ENCODE peak calls at places on chromosomes 12 and 14, in seven cellular contexts. H is H1; K is naive thymus-derived CD4-positive, alpha-beta T cell; N is tibial nerve; W is PC-9; T is WERI-Rb-1; Z is prostate gland. U is an unnamed sample. For H3K27me3 and H3K36me3, the result is how much of the 10 kb centered on the place peaks cover.

GRCh38 chr12:78146365-78146772 is 315.7 kb downstream of the NAV3 start:
- DNase-seq in H (no peak), K (no peak), N (no peak), Z (no peak), W (no peak), T (no peak), U (no peak)

GRCh38 chr14:102370305-102370809 is 7.6 kb downstream of the TECPR2 start:
- DNase-seq in N (no peak), W (no peak), T (no peak), Z (no peak), H (no peak), K (no peak), U (no peak)

GRCh38 chr14:23494223-23494622 is 24.7 kb downstream of the NGDN start:
- DNase-seq in H (no peak), K (no peak), T (peak), Z (no peak), N (no peak), W (no peak), U (no peak)

GRCh38 chr14:49879683-49880204 is 13.1 kb upstream of the ARF6 start:
- DNase-seq in N (no peak), W (peak), K (peak), Z (no peak), H (peak), T (peak), U (no peak)

GRCh38 chr12:116783503-116784237 is 45.6 kb downstream of the RNFT2 start:
- DNase-seq in W (no peak), K (no peak), Z (no peak), H (no peak), T (no peak), N (no peak), U (no peak)

GRCh38 chr14:75426332-75427125 is 1.3 kb upstream of the JDP2 start:
- DNase-seq in W (no peak), K (no peak), N (no peak), Z (no peak), H (no peak), T (no peak), U (no peak)

GRCh38 chr14:77126461-77126990 is 15.1 kb downstream of the ZDHHC22 start:
- DNase-seq in H (no peak), K (no peak), Z (no peak), W (no peak), T (no peak), N (no peak), U (no peak)

GRCh38 chr14:63766616-63767015 is 38.8 kb upstream of the SGPP1 start:
- DNase-seq in Z (no peak), N (no peak), T (no peak), K (no peak), W (no peak), H (no peak), U (no peak)

GRCh38 chr14:89227490-89227834 is 189.6 kb downstream of the FOXN3 start:
- DNase-seq in Z (no peak), T (no peak), W (no peak), H (no peak), K (no peak), N (no peak), U (no peak)

GRCh38 chr12:53941187-53941586 is 2.6 kb downstream of the HOXC13 start:
- DNase-seq in Z (no peak), K (no peak), N (no peak), H (no peak), T (no peak), W (no peak), U (no peak)

GRCh38 chr12:53941750-53942149 is 3.1 kb downstream of the HOXC13 start:
- DNase-seq in T (no peak), Z (no peak), N (no peak), W (no peak), H (no peak), K (no peak), U (no peak)

GRCh38 chr12:53939141-53940108 is 794 bp downstream of the HOXC13 start:
- DNase-seq in N (no peak), K (no peak), Z (peak), T (no peak), H (no peak), W (peak), U (peak)

GRCh38 chr12:53942467-53942997 is 3.9 kb downstream of the HOXC13 start:
- DNase-seq in H (no peak), N (no peak), W (no peak), T (no peak), Z (no peak), K (no peak), U (no peak)

DNA sequence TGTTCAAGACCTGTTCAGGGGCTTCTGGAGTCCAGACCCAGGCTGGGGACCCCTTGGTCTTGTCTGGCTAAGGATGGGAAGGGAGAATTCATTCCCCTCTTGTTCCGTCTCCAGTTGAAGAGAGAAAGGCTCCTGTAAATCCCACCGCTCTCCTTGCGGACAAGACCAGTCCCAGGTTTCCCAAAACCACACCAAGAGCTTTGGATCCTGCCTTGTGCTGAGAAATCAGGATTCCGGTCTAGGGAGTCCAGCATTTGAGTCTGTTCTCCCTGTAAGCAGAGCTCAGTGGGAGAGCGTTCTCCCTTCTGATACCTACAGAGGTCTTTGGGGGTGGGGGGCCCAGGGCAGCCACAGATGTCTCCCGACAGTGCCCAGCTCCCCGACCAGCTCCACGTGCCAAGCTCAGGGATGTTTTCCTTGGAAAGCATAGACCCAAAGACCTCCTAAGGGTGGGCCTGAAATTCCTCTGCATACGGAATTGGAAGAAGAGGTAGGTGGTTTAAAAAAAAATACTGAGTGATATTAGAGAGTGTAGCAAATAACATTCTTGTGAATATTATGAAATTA is 1.9 kb downstream of the HOXC13 start:
- DNase-seq in K (no peak), H (no peak), Z (no peak), W (no peak), N (no peak), T (no peak), U (no peak)
- H3K27me3 ChIP-seq in K (under half), H (half or more), Z (half or more), W (under half), N (under half), T (half or more), U (half or more)

DNA sequence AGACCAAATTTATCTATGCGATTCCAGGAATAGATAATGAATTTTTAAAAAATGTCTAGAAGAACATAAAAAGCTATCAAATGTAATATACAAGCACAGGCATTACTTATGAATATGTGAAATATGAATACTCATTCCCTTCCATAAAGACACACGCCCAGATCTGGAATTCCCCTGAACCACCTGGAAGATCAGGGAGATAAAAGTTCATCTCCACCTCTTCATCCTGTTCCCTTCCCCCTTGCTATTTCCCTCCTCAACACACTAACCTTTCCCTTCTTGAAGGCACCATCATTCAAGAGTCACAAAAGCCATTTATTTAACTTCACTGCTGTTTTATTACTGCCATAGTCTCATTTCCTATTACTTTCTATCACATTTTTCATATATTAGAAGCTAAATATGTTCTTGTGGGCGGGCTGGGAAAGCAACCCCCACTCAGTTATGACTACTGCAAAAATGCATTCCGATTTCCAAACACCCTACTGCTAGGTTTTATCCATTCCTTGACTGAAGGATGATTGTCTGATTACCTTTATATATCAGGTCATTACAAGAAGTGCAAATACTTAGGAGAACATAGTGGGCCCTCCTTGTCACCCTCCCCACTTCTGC is 16.1 kb downstream of the FGD6 start:
- DNase-seq in K (no peak), W (peak), N (no peak), H (no peak), T (no peak), Z (no peak), U (no peak)
- H3K27ac ChIP-seq in K (no peak), W (peak), N (peak), H (no peak), T (no peak), Z (peak), U (peak)

GRCh38 chr12:108828774-108829173 is 28.6 kb downstream of the SSH1 start:
- DNase-seq in N (no peak), H (no peak), T (no peak), W (peak), K (no peak), Z (no peak), U (no peak)

GRCh38 chr12:108826115-108826806 is 31.1 kb downstream of the SSH1 start:
- DNase-seq in H (no peak), Z (no peak), K (no peak), W (no peak), N (no peak), T (peak), U (no peak)

GRCh38 chr12:108827941-108828340 is 29.4 kb downstream of the SSH1 start:
- DNase-seq in K (no peak), Z (no peak), W (no peak), H (no peak), N (no peak), T (no peak), U (no peak)

GRCh38 chr12:108825205-108825950 is 32.0 kb downstream of the SSH1 start:
- DNase-seq in W (no peak), Z (no peak), N (no peak), T (no peak), H (no peak), K (no peak), U (no peak)

GRCh38 chr12:108826807-108827721 is 30.3 kb downstream of the SSH1 start:
- DNase-seq in N (no peak), W (no peak), Z (no peak), H (no peak), K (no peak), T (peak), U (no peak)
- H3K36me3 ChIP-seq in N (under half), W (under half), Z (under half), H (under half), K (under half), T (half or more), U (under half)

DNA sequence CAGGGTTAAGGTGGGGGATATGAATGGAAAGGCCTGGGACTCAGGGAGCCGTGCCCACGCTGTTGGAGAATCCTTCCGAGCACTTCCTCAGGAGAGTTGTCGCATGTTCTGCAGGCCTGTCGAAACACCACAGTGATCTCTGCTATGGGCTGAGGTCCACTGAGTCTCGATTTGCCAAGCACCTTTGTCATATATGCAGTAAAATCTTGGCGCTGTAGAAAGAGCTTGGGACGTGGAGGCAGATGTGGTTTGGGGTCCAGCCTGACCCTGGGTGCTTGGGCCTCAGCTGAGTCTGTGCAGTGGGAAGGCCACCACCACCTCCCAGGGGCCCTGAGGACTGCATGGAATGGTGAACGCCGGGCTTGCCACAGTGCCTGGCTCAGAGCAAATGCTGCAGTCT is 32.9 kb downstream of the C14orf132 start:
- DNase-seq in K (no peak), N (no peak), Z (no peak), T (no peak), H (no peak), W (no peak), U (no peak)
- H3K27me3 ChIP-seq in K (under half), N (under half), Z (under half), T (under half), H (under half), W (under half), U (under half)

GRCh38 chr12:20601668-20602280 is 93.4 kb upstream of the SLCO1C1 start:
- DNase-seq in T (no peak), N (no peak), K (no peak), W (no peak), Z (no peak), H (no peak), U (no peak)
- H3K27ac ChIP-seq in T (no peak), N (no peak), K (no peak), W (no peak), Z (no peak), H (no peak), U (no peak)

DNA sequence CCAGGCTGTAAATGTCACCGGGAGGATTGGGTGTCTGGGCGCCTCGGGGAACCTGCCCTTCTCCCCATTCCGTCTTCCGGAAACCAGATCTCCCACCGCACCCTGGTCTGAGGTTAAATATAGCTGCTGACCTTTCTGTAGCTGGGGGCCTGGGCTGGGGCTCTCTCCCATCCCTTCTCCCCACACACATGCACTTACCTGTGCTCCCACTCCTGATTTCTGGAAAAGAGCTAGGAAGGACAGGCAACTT is 1.3 kb downstream of the GAPDH start:
- DNase-seq in K (no peak), W (no peak), H (no peak), Z (no peak), N (no peak), T (no peak), U (no peak)
- H3K36me3 ChIP-seq in K (under half), W (under half), H (under half), Z (under half), N (half or more), T (half or more), U (under half)

U was measured in breast epithelium.